ENCODE peak calls at places on chromosomes 1 and 21, in five cellular contexts. E is H9, L is IMR-90, Q is mesenchymal stem cell, Y is trophoblast cell. I is an unnamed sample.

GRCh38 chr1:223401873-223402789 is 8.9 kb downstream of the CCDC185 start:
- DNase-seq in Y (no peak), Q (peak), E (no peak), L (peak), I (no peak)

GRCh38 chr1:115557715-115558114 is 84.1 kb upstream of the VANGL1 start:
- DNase-seq in Q (no peak), Y (no peak), E (no peak), L (no peak), I (no peak)

GRCh38 chr1:217562229-217562878 is 68.5 kb downstream of the GPATCH2 start:
- DNase-seq in Y (no peak), L (peak), E (no peak), Q (peak), I (no peak)

GRCh38 chr1:170978371-170978900 is 43.1 kb downstream of the MROH9 start:
- DNase-seq in E (no peak), Y (peak), L (no peak), Q (no peak), I (no peak)

GRCh38 chr1:41613646-41614592 is 129.4 kb upstream of the EDN2 start:
- DNase-seq in E (no peak), L (peak), Q (peak), Y (no peak), I (no peak)

GRCh38 chr1:150420560-150421265 is 56.8 kb downstream of the RPRD2 start:
- DNase-seq in L (peak), E (no peak), Q (no peak), Y (no peak), I (no peak)

GRCh38 chr1:36175137-36176095 is 19.5 kb downstream of the MAP7D1 start:
- DNase-seq in E (peak), Q (peak), Y (no peak), L (peak), I (no peak)

GRCh38 chr1:112995890-112996289 is 39.9 kb upstream of the SLC16A1 start:
- DNase-seq in E (no peak), Q (no peak), Y (no peak), L (no peak), I (no peak)

GRCh38 chr1:14974361-14974760 is 179.2 kb upstream of the TMEM51 start:
- DNase-seq in Q (no peak), L (peak), Y (no peak), E (no peak), I (no peak)

GRCh38 chr21:45006536-45007079 is 66.8 kb downstream of the SLX9 start:
- DNase-seq in Q (no peak), L (no peak), E (no peak), Y (no peak), I (no peak)

GRCh38 chr1:87760100-87760499 is 431.4 kb downstream of the LMO4 start:
- DNase-seq in L (peak), E (no peak), Y (no peak), Q (no peak), I (no peak)

GRCh38 chr1:175935166-175935565 is 191.8 kb upstream of the TNR start:
- DNase-seq in L (no peak), Q (no peak), E (no peak), Y (no peak), I (no peak)
- H2BK5ac ChIP-seq in L (no peak), Q (no peak), E (no peak), Y (no peak), I (no peak)

DNA sequence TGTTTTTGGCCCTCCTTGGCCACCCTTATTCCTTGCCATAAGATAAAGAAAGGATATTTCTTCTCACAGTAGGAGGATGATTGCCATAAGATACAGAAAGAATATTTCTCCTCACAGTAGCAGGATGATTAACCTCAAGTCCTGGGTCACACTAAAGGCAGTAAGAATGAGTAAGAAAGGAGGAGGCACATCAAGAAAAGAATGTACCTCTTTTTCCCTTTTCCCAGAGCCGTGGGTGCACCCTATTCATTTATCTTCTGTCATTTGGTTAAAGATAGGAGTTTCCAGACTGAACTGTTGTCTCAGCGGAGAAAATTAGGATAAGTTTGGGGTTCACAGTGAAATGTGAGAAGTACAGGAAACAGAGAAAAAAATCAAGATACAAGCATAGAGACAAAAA is 52.5 kb downstream of the LRRC8C start:
- DNase-seq in L (no peak), Y (no peak), Q (no peak), E (no peak), I (no peak)
- H2AK5ac ChIP-seq in L (no peak), Y (no peak), Q (no peak), E (no peak), I (no peak)

GRCh38 chr1:155295183-155295941 is 5.9 kb downstream of the PKLR start:
- DNase-seq in Q (no peak), Y (no peak), E (peak), L (no peak), I (no peak)
- H4K91ac ChIP-seq in Q (no peak), Y (no peak), E (no peak), L (no peak), I (no peak)

DNA sequence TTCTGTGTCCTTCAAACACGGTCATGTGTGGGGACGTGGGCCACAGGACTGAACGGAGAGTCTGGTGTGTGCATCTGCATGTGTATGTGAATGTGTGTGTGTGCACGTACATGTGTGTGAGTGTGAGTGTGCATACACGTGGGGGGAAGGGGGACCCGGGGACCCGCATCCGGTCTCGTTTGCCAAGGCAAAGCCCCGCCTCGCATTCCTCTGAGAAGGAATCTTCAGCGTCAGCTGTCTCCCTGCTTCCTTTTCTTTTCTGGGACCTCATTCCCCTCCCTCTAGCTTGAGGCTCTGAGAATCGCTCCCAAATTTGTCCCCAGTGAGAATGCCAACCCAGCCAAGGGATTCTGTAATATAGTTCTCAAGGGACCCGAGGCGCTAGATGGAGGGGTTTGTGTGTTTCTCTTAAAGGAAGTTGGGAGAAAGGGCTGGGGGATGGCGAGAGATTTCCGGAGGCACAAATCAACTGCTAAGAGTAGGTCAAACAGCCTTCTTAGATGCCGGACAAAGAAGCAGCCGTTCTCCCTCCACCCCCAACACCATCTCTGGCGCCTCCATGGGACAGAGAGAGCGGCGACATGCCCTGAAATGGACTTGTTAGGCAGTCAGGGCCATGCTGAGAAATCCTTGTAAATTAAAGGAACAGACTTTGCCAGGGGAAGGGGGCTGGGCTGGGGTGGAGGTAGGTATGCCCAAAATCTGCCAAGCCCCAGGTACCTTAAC is 6.6 kb downstream of the IFFO2 start:
- DNase-seq in E (peak), Y (peak), L (peak), Q (peak), I (no peak)
- H2BK5ac ChIP-seq in E (no peak), Y (peak), L (peak), Q (peak), I (peak)

DNA sequence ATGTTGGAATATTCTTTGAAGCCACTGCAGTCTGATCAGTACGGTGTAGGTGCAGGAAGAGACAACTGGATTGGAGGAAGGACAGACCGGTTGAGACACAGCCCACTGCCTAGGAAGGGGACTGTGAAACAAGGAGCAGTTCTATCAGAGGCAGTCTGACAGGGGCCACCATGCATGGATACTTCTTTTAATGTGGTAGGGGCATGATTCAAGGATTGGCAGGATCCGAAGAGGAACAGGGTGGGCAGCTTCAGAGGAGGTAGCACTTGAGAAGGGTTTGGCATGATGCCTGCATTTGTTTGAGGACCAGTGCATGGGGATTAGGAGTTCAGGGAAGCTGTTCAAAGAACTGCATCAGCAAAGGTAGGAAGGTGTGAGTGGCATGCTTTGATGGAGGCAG is 167.9 kb downstream of the DYRK1A start:
- DNase-seq in Y (no peak), E (no peak), Q (no peak), L (no peak), I (no peak)
- H2AK5ac ChIP-seq in Y (no peak), E (no peak), Q (no peak), L (no peak), I (no peak)

I was measured in neuronal stem cell.